ENCODE peak calls at places on chromosome 15, in nine cellular contexts. H is lung, E is GM23248, Q is upper lobe of right lung, A is heart left ventricle, Y is fibroblast of lung, R is suprapubic skin, B is psoas muscle, J is astrocyte. U is an unnamed sample.

GRCh38 chr15:29032776-29033175 is 147.0 kb downstream of the APBA2 start:
- DNase-seq in E (no peak), Y (no peak), J (no peak), A (no peak), Q (no peak), B (no peak), H (no peak), R (peak; percentile 49), U (no peak)

GRCh38 chr15:25733036-25733855 is 129.9 kb downstream of the ATP10A start:
- DNase-seq in J (no peak), A (no peak), Y (no peak), E (no peak), H (peak; percentile 19), R (no peak), B (no peak), Q (no peak), U (no peak)

GRCh38 chr15:59953392-59953883 is 50.7 kb upstream of the FOXB1 start:
- DNase-seq in Q (no peak), Y (no peak), A (no peak), B (no peak), R (no peak), J (no peak), E (no peak), H (no peak), U (no peak)

GRCh38 chr15:20352241-20353200 is 189.1 kb downstream of the GOLGA6L6 start:
- DNase-seq in Y (no peak), E (no peak), Q (peak; percentile 72), H (no peak), A (peak; percentile 68), B (peak; percentile 14), R (peak; percentile 79), J (no peak), U (peak; percentile 75)

GRCh38 chr15:34640661-34641060 is 57.2 kb upstream of the GOLGA8B start:
- DNase-seq in R (no peak), E (no peak), Q (no peak), J (no peak), H (no peak), Y (no peak), A (no peak), B (no peak), U (no peak)

GRCh38 chr15:33104276-33104675 is 90.2 kb downstream of the FMN1 start:
- DNase-seq in J (peak; percentile 81), B (no peak), Y (peak; percentile 90), A (no peak), H (no peak), R (no peak), Q (no peak), E (peak; percentile 71), U (no peak)

GRCh38 chr15:55649058-55649423 is 60.9 kb upstream of the PYGO1 start:
- DNase-seq in B (no peak), A (no peak), H (no peak), Y (peak; percentile 54), R (no peak), Q (no peak), E (peak; percentile 86), J (peak; percentile 86), U (no peak)

GRCh38 chr15:63010920-63011693 is 31.4 kb upstream of the TPM1 start:
- DNase-seq in Q (no peak), J (no peak), R (no peak), A (no peak), B (no peak), H (no peak), Y (no peak), E (no peak), U (no peak)

GRCh38 chr15:57403946-57404345 is 27.6 kb downstream of the CGNL1 start:
- DNase-seq in E (no peak), A (no peak), H (no peak), B (no peak), Y (no peak), J (no peak), Q (no peak), R (no peak), U (no peak)

GRCh38 chr15:65083262-65083701 is 6.7 kb downstream of the KBTBD13 start:
- DNase-seq in H (no peak), E (no peak), Y (peak; percentile 86), B (no peak), J (peak; percentile 45), A (no peak), Q (peak; percentile 51), R (no peak), U (no peak)

GRCh38 chr15:25418202-25418601 is 20.6 kb downstream of the UBE3A start:
- DNase-seq in J (no peak), A (no peak), H (no peak), E (no peak), B (no peak), Q (no peak), Y (no peak), R (no peak), U (no peak)

GRCh38 chr15:61420546-61420945 is 191.4 kb upstream of the RORA start:
- DNase-seq in Y (no peak), H (no peak), Q (no peak), E (no peak), B (no peak), R (no peak), A (no peak), J (no peak), U (no peak)

GRCh38 chr15:61426466-61426865 is 197.4 kb upstream of the RORA start:
- DNase-seq in Q (no peak), A (no peak), R (no peak), Y (no peak), J (no peak), E (no peak), H (no peak), B (no peak), U (no peak)

GRCh38 chr15:61421470-61421869 is 192.4 kb upstream of the RORA start:
- DNase-seq in B (no peak), E (no peak), H (no peak), R (no peak), A (no peak), Q (no peak), J (no peak), Y (no peak), U (no peak)

GRCh38 chr15:61421938-61422337 is 192.8 kb upstream of the RORA start:
- DNase-seq in A (no peak), B (no peak), H (no peak), E (no peak), J (no peak), Y (no peak), R (no peak), Q (no peak), U (no peak)

GRCh38 chr15:61422773-61423172 is 193.7 kb upstream of the RORA start:
- DNase-seq in Y (no peak), A (no peak), J (no peak), R (no peak), E (no peak), H (no peak), B (no peak), Q (no peak), U (no peak)
- H3K27ac ChIP-seq in Y (no peak overlapping the region), A (no peak overlapping the region), J (no peak overlapping the region), R (no peak overlapping the region), E (no peak overlapping the region), H (no peak overlapping the region), B (no peak overlapping the region), Q (no peak overlapping the region), U (no peak overlapping the region)

GRCh38 chr15:38611228-38611627 is 46.6 kb upstream of the RASGRP1 start:
- DNase-seq in Y (no peak), B (no peak), Q (no peak), E (no peak), H (no peak), J (no peak), R (no peak), A (no peak), U (no peak)

GRCh38 chr15:38608682-38609081 is 44.1 kb upstream of the RASGRP1 start:
- DNase-seq in R (no peak), B (no peak), E (no peak), H (no peak), Q (no peak), A (no peak), J (no peak), Y (no peak), U (no peak)

GRCh38 chr15:38612159-38612863 is 47.7 kb upstream of the RASGRP1 start:
- DNase-seq in H (no peak), A (no peak), Q (no peak), J (no peak), Y (no peak), R (no peak), E (no peak), B (no peak), U (no peak)

GRCh38 chr15:38609097-38609738 is 44.6 kb upstream of the RASGRP1 start:
- DNase-seq in Y (no peak), B (no peak), R (no peak), Q (no peak), J (no peak), H (no peak), A (no peak), E (no peak), U (no peak)

DNA sequence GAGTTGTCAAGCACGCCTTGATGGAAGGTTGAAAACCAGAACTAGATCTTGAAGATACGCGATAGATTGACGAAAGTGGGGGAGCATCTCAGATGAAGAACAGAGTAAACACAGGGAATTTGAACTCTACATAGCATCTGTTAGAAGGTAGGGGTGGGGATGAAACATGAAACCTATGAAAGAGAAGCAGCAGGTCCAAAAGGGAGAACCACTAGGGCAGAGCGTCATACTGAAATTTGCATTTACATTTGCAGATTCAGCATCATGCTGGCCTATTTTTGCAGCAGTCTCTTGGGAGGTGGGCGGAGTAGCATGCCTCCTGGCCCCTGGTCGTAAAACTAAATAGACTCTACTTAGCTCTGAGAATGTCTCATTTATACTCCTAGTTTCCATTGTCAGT is 46.1 kb upstream of the RASGRP1 start:
- DNase-seq in Y (no peak), E (no peak), J (no peak), A (no peak), R (no peak), H (no peak), B (no peak), Q (no peak), U (no peak)
- H3K4me1 ChIP-seq in Y (no peaks in the 10 kb centered on the region), E (no peaks in the 10 kb centered on the region), J (no peaks in the 10 kb centered on the region), A (no peaks in the 10 kb centered on the region), R (no peaks in the 10 kb centered on the region), H (peaks cover 1% of the 10 kb centered on the region), B (no peaks in the 10 kb centered on the region), Q (no peaks in the 10 kb centered on the region), U (no peaks in the 10 kb centered on the region)

GRCh38 chr15:51870774-51871173 is 41.3 kb downstream of the TMOD3 start:
- DNase-seq in E (no peak), H (no peak), A (no peak), J (no peak), Y (no peak), Q (no peak), B (no peak), R (no peak), U (no peak)
- H3K36me3 ChIP-seq in E (peaks cover 5% of the 10 kb centered on the region), H (peaks cover 9% of the 10 kb centered on the region), A (peaks cover 68% of the 10 kb centered on the region), J (peaks cover 14% of the 10 kb centered on the region), Y (peaks cover 1% of the 10 kb centered on the region), Q (peaks cover 66% of the 10 kb centered on the region), B (peaks cover 2% of the 10 kb centered on the region), R (peaks cover 29% of the 10 kb centered on the region), U (peaks cover 82% of the 10 kb centered on the region)

DNA sequence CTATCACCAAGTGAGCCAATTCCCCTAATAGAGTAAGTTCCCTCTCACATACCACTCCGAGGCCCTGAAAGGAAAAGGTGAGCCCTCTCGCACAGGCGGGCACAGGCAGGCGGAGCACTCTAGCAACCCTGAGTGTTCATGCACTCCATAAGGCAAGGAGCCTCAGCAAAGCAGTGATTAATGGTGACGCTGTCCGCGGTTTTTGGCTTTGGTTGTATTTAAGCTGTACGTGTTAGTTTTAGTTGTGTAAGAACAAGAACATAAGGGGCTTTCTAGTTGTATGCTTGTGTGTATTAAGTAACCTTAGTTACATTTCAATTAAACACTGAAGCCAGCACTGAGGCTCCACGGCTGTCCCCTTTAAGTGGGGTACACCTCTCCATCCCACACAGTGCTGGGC is 33.1 kb downstream of the KLHL25 start:
- DNase-seq in Q (no peak), B (no peak), E (no peak), H (no peak), J (peak; percentile 87), R (no peak), Y (peak; percentile 86), A (no peak), U (no peak)
- H3K27ac ChIP-seq in Q (no peak overlapping the region), B (no peak overlapping the region), E (no peak overlapping the region), H (no peak overlapping the region), J (peak overlapping the region; percentile 23), R (no peak overlapping the region), Y (no peak overlapping the region), A (no peak overlapping the region), U (peak overlapping the region; percentile 0)